ENCODE peak calls at places on chromosome 20, in eight cellular contexts. One of them, this sample, is unnamed.

GRCh38 chr20:62303327-62304226 is 780 bp downstream of the ADRM1 start:
- DNase-seq in activated CD4-positive, alpha-beta memory T cell treated with anti-CD3 and anti-CD28 coated beads, Interleukin-2, amount 10 ng/mL, durations not matched to agents 7 days and 5 days: peak
- DNase-seq in uterus: peak
- DNase-seq in cardiac muscle cell: peak
- DNase-seq in NCI-H82: peak
- DNase-seq in ovary: no peak
- DNase-seq in lower lobe of right lung: no peak
- DNase-seq in stimulated activated CD8-positive, alpha-beta memory T cell treated with anti-CD3 and anti-CD28 coated beads, Interleukin-12 subunit alpha, Interleukin-12 subunit beta, amount 100 ng/mL, for 4 hours: no peak
- DNase-seq in this sample: peak

GRCh38 chr20:23050847-23051627 is 1.6 kb upstream of the THBD start:
- DNase-seq in activated CD4-positive, alpha-beta memory T cell treated with anti-CD3 and anti-CD28 coated beads, Interleukin-2, amount 10 ng/mL, durations not matched to agents 7 days and 5 days: peak
- DNase-seq in uterus: peak
- DNase-seq in cardiac muscle cell: peak
- DNase-seq in NCI-H82: peak
- DNase-seq in ovary: peak
- DNase-seq in lower lobe of right lung: peak
- DNase-seq in stimulated activated CD8-positive, alpha-beta memory T cell treated with anti-CD3 and anti-CD28 coated beads, Interleukin-12 subunit alpha, Interleukin-12 subunit beta, amount 100 ng/mL, for 4 hours: no peak
- DNase-seq in this sample: peak

GRCh38 chr20:13877789-13878188 is 93.0 kb downstream of the NDUFAF5 start:
- DNase-seq in activated CD4-positive, alpha-beta memory T cell treated with anti-CD3 and anti-CD28 coated beads, Interleukin-2, amount 10 ng/mL, durations not matched to agents 7 days and 5 days: no peak
- DNase-seq in uterus: no peak
- DNase-seq in cardiac muscle cell: no peak
- DNase-seq in NCI-H82: no peak
- DNase-seq in ovary: no peak
- DNase-seq in lower lobe of right lung: no peak
- DNase-seq in stimulated activated CD8-positive, alpha-beta memory T cell treated with anti-CD3 and anti-CD28 coated beads, Interleukin-12 subunit alpha, Interleukin-12 subunit beta, amount 100 ng/mL, for 4 hours: no peak
- DNase-seq in this sample: peak

GRCh38 chr20:24943731-24944130 is 5.3 kb upstream of the CST7 start:
- DNase-seq in activated CD4-positive, alpha-beta memory T cell treated with anti-CD3 and anti-CD28 coated beads, Interleukin-2, amount 10 ng/mL, durations not matched to agents 7 days and 5 days: no peak
- DNase-seq in uterus: no peak
- DNase-seq in cardiac muscle cell: no peak
- DNase-seq in NCI-H82: no peak
- DNase-seq in ovary: no peak
- DNase-seq in lower lobe of right lung: no peak
- DNase-seq in stimulated activated CD8-positive, alpha-beta memory T cell treated with anti-CD3 and anti-CD28 coated beads, Interleukin-12 subunit alpha, Interleukin-12 subunit beta, amount 100 ng/mL, for 4 hours: no peak
- DNase-seq in this sample: no peak

GRCh38 chr20:58853976-58854637 is 1.6 kb downstream of the GNAS start:
- DNase-seq in activated CD4-positive, alpha-beta memory T cell treated with anti-CD3 and anti-CD28 coated beads, Interleukin-2, amount 10 ng/mL, durations not matched to agents 7 days and 5 days: no peak
- DNase-seq in uterus: no peak
- DNase-seq in cardiac muscle cell: no peak
- DNase-seq in NCI-H82: no peak
- DNase-seq in ovary: no peak
- DNase-seq in lower lobe of right lung: no peak
- DNase-seq in stimulated activated CD8-positive, alpha-beta memory T cell treated with anti-CD3 and anti-CD28 coated beads, Interleukin-12 subunit alpha, Interleukin-12 subunit beta, amount 100 ng/mL, for 4 hours: no peak
- DNase-seq in this sample: no peak

GRCh38 chr20:50719328-50719727 is 12.1 kb upstream of the PARD6B start:
- DNase-seq in activated CD4-positive, alpha-beta memory T cell treated with anti-CD3 and anti-CD28 coated beads, Interleukin-2, amount 10 ng/mL, durations not matched to agents 7 days and 5 days: no peak
- DNase-seq in uterus: no peak
- DNase-seq in cardiac muscle cell: no peak
- DNase-seq in NCI-H82: no peak
- DNase-seq in ovary: no peak
- DNase-seq in lower lobe of right lung: no peak
- DNase-seq in stimulated activated CD8-positive, alpha-beta memory T cell treated with anti-CD3 and anti-CD28 coated beads, Interleukin-12 subunit alpha, Interleukin-12 subunit beta, amount 100 ng/mL, for 4 hours: no peak
- DNase-seq in this sample: no peak

GRCh38 chr20:64003970-64004725 is 23.2 kb downstream of the PRPF6 start:
- DNase-seq in activated CD4-positive, alpha-beta memory T cell treated with anti-CD3 and anti-CD28 coated beads, Interleukin-2, amount 10 ng/mL, durations not matched to agents 7 days and 5 days: no peak
- DNase-seq in uterus: no peak
- DNase-seq in cardiac muscle cell: no peak
- DNase-seq in NCI-H82: no peak
- DNase-seq in ovary: no peak
- DNase-seq in lower lobe of right lung: no peak
- DNase-seq in stimulated activated CD8-positive, alpha-beta memory T cell treated with anti-CD3 and anti-CD28 coated beads, Interleukin-12 subunit alpha, Interleukin-12 subunit beta, amount 100 ng/mL, for 4 hours: no peak
- DNase-seq in this sample: no peak

GRCh38 chr20:9374480-9374879 is 139.9 kb upstream of the LAMP5 start:
- DNase-seq in activated CD4-positive, alpha-beta memory T cell treated with anti-CD3 and anti-CD28 coated beads, Interleukin-2, amount 10 ng/mL, durations not matched to agents 7 days and 5 days: no peak
- DNase-seq in uterus: no peak
- DNase-seq in cardiac muscle cell: no peak
- DNase-seq in NCI-H82: no peak
- DNase-seq in ovary: no peak
- DNase-seq in lower lobe of right lung: no peak
- DNase-seq in stimulated activated CD8-positive, alpha-beta memory T cell treated with anti-CD3 and anti-CD28 coated beads, Interleukin-12 subunit alpha, Interleukin-12 subunit beta, amount 100 ng/mL, for 4 hours: no peak
- DNase-seq in this sample: no peak

GRCh38 chr20:50980071-50980681 is 21.6 kb downstream of the MOCS3 start:
- DNase-seq in activated CD4-positive, alpha-beta memory T cell treated with anti-CD3 and anti-CD28 coated beads, Interleukin-2, amount 10 ng/mL, durations not matched to agents 7 days and 5 days: no peak
- DNase-seq in uterus: no peak
- DNase-seq in cardiac muscle cell: no peak
- DNase-seq in NCI-H82: no peak
- DNase-seq in ovary: no peak
- DNase-seq in lower lobe of right lung: no peak
- DNase-seq in stimulated activated CD8-positive, alpha-beta memory T cell treated with anti-CD3 and anti-CD28 coated beads, Interleukin-12 subunit alpha, Interleukin-12 subunit beta, amount 100 ng/mL, for 4 hours: no peak
- DNase-seq in this sample: peak

GRCh38 chr20:59035381-59035780 is 3.2 kb upstream of the ATP5F1E start:
- DNase-seq in activated CD4-positive, alpha-beta memory T cell treated with anti-CD3 and anti-CD28 coated beads, Interleukin-2, amount 10 ng/mL, durations not matched to agents 7 days and 5 days: no peak
- DNase-seq in uterus: no peak
- DNase-seq in cardiac muscle cell: no peak
- DNase-seq in NCI-H82: no peak
- DNase-seq in ovary: no peak
- DNase-seq in lower lobe of right lung: no peak
- DNase-seq in stimulated activated CD8-positive, alpha-beta memory T cell treated with anti-CD3 and anti-CD28 coated beads, Interleukin-12 subunit alpha, Interleukin-12 subunit beta, amount 100 ng/mL, for 4 hours: no peak
- DNase-seq in this sample: no peak

GRCh38 chr20:38873050-38873581 is 53.1 kb upstream of the FAM83D start:
- DNase-seq in activated CD4-positive, alpha-beta memory T cell treated with anti-CD3 and anti-CD28 coated beads, Interleukin-2, amount 10 ng/mL, durations not matched to agents 7 days and 5 days: peak
- DNase-seq in uterus: no peak
- DNase-seq in cardiac muscle cell: no peak
- DNase-seq in NCI-H82: no peak
- DNase-seq in ovary: no peak
- DNase-seq in lower lobe of right lung: no peak
- DNase-seq in stimulated activated CD8-positive, alpha-beta memory T cell treated with anti-CD3 and anti-CD28 coated beads, Interleukin-12 subunit alpha, Interleukin-12 subunit beta, amount 100 ng/mL, for 4 hours: peak
- DNase-seq in this sample: no peak

GRCh38 chr20:49482621-49483017 is at the start of gene KCNB1:
- DNase-seq in activated CD4-positive, alpha-beta memory T cell treated with anti-CD3 and anti-CD28 coated beads, Interleukin-2, amount 10 ng/mL, durations not matched to agents 7 days and 5 days: peak
- DNase-seq in uterus: peak
- DNase-seq in cardiac muscle cell: peak
- DNase-seq in NCI-H82: peak
- DNase-seq in ovary: peak
- DNase-seq in lower lobe of right lung: peak
- DNase-seq in stimulated activated CD8-positive, alpha-beta memory T cell treated with anti-CD3 and anti-CD28 coated beads, Interleukin-12 subunit alpha, Interleukin-12 subunit beta, amount 100 ng/mL, for 4 hours: no peak
- DNase-seq in this sample: peak

GRCh38 chr20:36462440-36463211 is 78.7 kb upstream of the MYL9 start:
- DNase-seq in activated CD4-positive, alpha-beta memory T cell treated with anti-CD3 and anti-CD28 coated beads, Interleukin-2, amount 10 ng/mL, durations not matched to agents 7 days and 5 days: peak
- DNase-seq in uterus: peak
- DNase-seq in cardiac muscle cell: no peak
- DNase-seq in NCI-H82: peak
- DNase-seq in ovary: peak
- DNase-seq in lower lobe of right lung: peak
- DNase-seq in stimulated activated CD8-positive, alpha-beta memory T cell treated with anti-CD3 and anti-CD28 coated beads, Interleukin-12 subunit alpha, Interleukin-12 subunit beta, amount 100 ng/mL, for 4 hours: no peak
- DNase-seq in this sample: peak

GRCh38 chr20:44092551-44093248 is 94.3 kb downstream of the JPH2 start:
- DNase-seq in activated CD4-positive, alpha-beta memory T cell treated with anti-CD3 and anti-CD28 coated beads, Interleukin-2, amount 10 ng/mL, durations not matched to agents 7 days and 5 days: peak
- DNase-seq in uterus: no peak
- DNase-seq in cardiac muscle cell: peak
- DNase-seq in NCI-H82: peak
- DNase-seq in ovary: no peak
- DNase-seq in lower lobe of right lung: no peak
- DNase-seq in stimulated activated CD8-positive, alpha-beta memory T cell treated with anti-CD3 and anti-CD28 coated beads, Interleukin-12 subunit alpha, Interleukin-12 subunit beta, amount 100 ng/mL, for 4 hours: no peak
- DNase-seq in this sample: peak

GRCh38 chr20:10443936-10444335 is 8.8 kb downstream of the SLX4IP start:
- DNase-seq in activated CD4-positive, alpha-beta memory T cell treated with anti-CD3 and anti-CD28 coated beads, Interleukin-2, amount 10 ng/mL, durations not matched to agents 7 days and 5 days: no peak
- DNase-seq in uterus: no peak
- DNase-seq in cardiac muscle cell: no peak
- DNase-seq in NCI-H82: no peak
- DNase-seq in ovary: no peak
- DNase-seq in lower lobe of right lung: no peak
- DNase-seq in stimulated activated CD8-positive, alpha-beta memory T cell treated with anti-CD3 and anti-CD28 coated beads, Interleukin-12 subunit alpha, Interleukin-12 subunit beta, amount 100 ng/mL, for 4 hours: no peak
- DNase-seq in this sample: no peak

GRCh38 chr20:542777-543368 is 717 bp downstream of the CSNK2A1 start:
- DNase-seq in activated CD4-positive, alpha-beta memory T cell treated with anti-CD3 and anti-CD28 coated beads, Interleukin-2, amount 10 ng/mL, durations not matched to agents 7 days and 5 days: peak
- DNase-seq in uterus: peak
- DNase-seq in cardiac muscle cell: peak
- DNase-seq in NCI-H82: peak
- DNase-seq in ovary: peak
- DNase-seq in lower lobe of right lung: peak
- DNase-seq in stimulated activated CD8-positive, alpha-beta memory T cell treated with anti-CD3 and anti-CD28 coated beads, Interleukin-12 subunit alpha, Interleukin-12 subunit beta, amount 100 ng/mL, for 4 hours: no peak
- DNase-seq in this sample: peak

GRCh38 chr20:24743641-24744040 is 205.4 kb upstream of the CST7 start:
- DNase-seq in activated CD4-positive, alpha-beta memory T cell treated with anti-CD3 and anti-CD28 coated beads, Interleukin-2, amount 10 ng/mL, durations not matched to agents 7 days and 5 days: peak
- DNase-seq in uterus: no peak
- DNase-seq in cardiac muscle cell: no peak
- DNase-seq in NCI-H82: peak
- DNase-seq in ovary: no peak
- DNase-seq in lower lobe of right lung: no peak
- DNase-seq in stimulated activated CD8-positive, alpha-beta memory T cell treated with anti-CD3 and anti-CD28 coated beads, Interleukin-12 subunit alpha, Interleukin-12 subunit beta, amount 100 ng/mL, for 4 hours: no peak
- DNase-seq in this sample: no peak

GRCh38 chr20:63733579-63734081 is 2.8 kb upstream of the LIME1 start:
- DNase-seq in activated CD4-positive, alpha-beta memory T cell treated with anti-CD3 and anti-CD28 coated beads, Interleukin-2, amount 10 ng/mL, durations not matched to agents 7 days and 5 days: no peak
- DNase-seq in uterus: no peak
- DNase-seq in cardiac muscle cell: no peak
- DNase-seq in NCI-H82: no peak
- DNase-seq in ovary: no peak
- DNase-seq in lower lobe of right lung: no peak
- DNase-seq in stimulated activated CD8-positive, alpha-beta memory T cell treated with anti-CD3 and anti-CD28 coated beads, Interleukin-12 subunit alpha, Interleukin-12 subunit beta, amount 100 ng/mL, for 4 hours: no peak
- DNase-seq in this sample: no peak

GRCh38 chr20:34638532-34638931 is 38.4 kb downstream of the PIGU start:
- DNase-seq in activated CD4-positive, alpha-beta memory T cell treated with anti-CD3 and anti-CD28 coated beads, Interleukin-2, amount 10 ng/mL, durations not matched to agents 7 days and 5 days: no peak
- DNase-seq in uterus: no peak
- DNase-seq in cardiac muscle cell: no peak
- DNase-seq in NCI-H82: no peak
- DNase-seq in ovary: no peak
- DNase-seq in lower lobe of right lung: no peak
- DNase-seq in stimulated activated CD8-positive, alpha-beta memory T cell treated with anti-CD3 and anti-CD28 coated beads, Interleukin-12 subunit alpha, Interleukin-12 subunit beta, amount 100 ng/mL, for 4 hours: no peak
- DNase-seq in this sample: no peak

GRCh38 chr20:7348253-7348652 is 580.8 kb downstream of the BMP2 start:
- DNase-seq in activated CD4-positive, alpha-beta memory T cell treated with anti-CD3 and anti-CD28 coated beads, Interleukin-2, amount 10 ng/mL, durations not matched to agents 7 days and 5 days: no peak
- DNase-seq in uterus: no peak
- DNase-seq in cardiac muscle cell: no peak
- DNase-seq in NCI-H82: no peak
- DNase-seq in ovary: no peak
- DNase-seq in lower lobe of right lung: no peak
- DNase-seq in stimulated activated CD8-positive, alpha-beta memory T cell treated with anti-CD3 and anti-CD28 coated beads, Interleukin-12 subunit alpha, Interleukin-12 subunit beta, amount 100 ng/mL, for 4 hours: no peak
- DNase-seq in this sample: no peak

GRCh38 chr20:32139947-32140346 is 30.4 kb downstream of the TM9SF4 start:
- DNase-seq in activated CD4-positive, alpha-beta memory T cell treated with anti-CD3 and anti-CD28 coated beads, Interleukin-2, amount 10 ng/mL, durations not matched to agents 7 days and 5 days: no peak
- DNase-seq in uterus: no peak
- DNase-seq in cardiac muscle cell: no peak
- DNase-seq in NCI-H82: no peak
- DNase-seq in ovary: no peak
- DNase-seq in lower lobe of right lung: no peak
- DNase-seq in stimulated activated CD8-positive, alpha-beta memory T cell treated with anti-CD3 and anti-CD28 coated beads, Interleukin-12 subunit alpha, Interleukin-12 subunit beta, amount 100 ng/mL, for 4 hours: no peak
- DNase-seq in this sample: no peak

GRCh38 chr20:61976275-61976649 is 89.4 kb downstream of the TAF4 start:
- DNase-seq in activated CD4-positive, alpha-beta memory T cell treated with anti-CD3 and anti-CD28 coated beads, Interleukin-2, amount 10 ng/mL, durations not matched to agents 7 days and 5 days: no peak
- DNase-seq in uterus: no peak
- DNase-seq in cardiac muscle cell: no peak
- DNase-seq in NCI-H82: no peak
- DNase-seq in ovary: no peak
- DNase-seq in lower lobe of right lung: no peak
- DNase-seq in stimulated activated CD8-positive, alpha-beta memory T cell treated with anti-CD3 and anti-CD28 coated beads, Interleukin-12 subunit alpha, Interleukin-12 subunit beta, amount 100 ng/mL, for 4 hours: no peak
- DNase-seq in this sample: no peak

GRCh38 chr20:58695084-58695722 is 2.6 kb downstream of the NPEPL1 start:
- DNase-seq in activated CD4-positive, alpha-beta memory T cell treated with anti-CD3 and anti-CD28 coated beads, Interleukin-2, amount 10 ng/mL, durations not matched to agents 7 days and 5 days: no peak
- DNase-seq in uterus: peak
- DNase-seq in cardiac muscle cell: peak
- DNase-seq in NCI-H82: peak
- DNase-seq in ovary: peak
- DNase-seq in lower lobe of right lung: no peak
- DNase-seq in stimulated activated CD8-positive, alpha-beta memory T cell treated with anti-CD3 and anti-CD28 coated beads, Interleukin-12 subunit alpha, Interleukin-12 subunit beta, amount 100 ng/mL, for 4 hours: no peak
- DNase-seq in this sample: no peak

GRCh38 chr20:48457261-48458002 is 370.4 kb downstream of the PREX1 start:
- DNase-seq in activated CD4-positive, alpha-beta memory T cell treated with anti-CD3 and anti-CD28 coated beads, Interleukin-2, amount 10 ng/mL, durations not matched to agents 7 days and 5 days: no peak
- DNase-seq in uterus: no peak
- DNase-seq in cardiac muscle cell: no peak
- DNase-seq in NCI-H82: no peak
- DNase-seq in ovary: no peak
- DNase-seq in lower lobe of right lung: no peak
- DNase-seq in stimulated activated CD8-positive, alpha-beta memory T cell treated with anti-CD3 and anti-CD28 coated beads, Interleukin-12 subunit alpha, Interleukin-12 subunit beta, amount 100 ng/mL, for 4 hours: peak
- DNase-seq in this sample: no peak

GRCh38 chr20:64077876-64078551 is 1.3 kb downstream of the RGS19 start:
- DNase-seq in activated CD4-positive, alpha-beta memory T cell treated with anti-CD3 and anti-CD28 coated beads, Interleukin-2, amount 10 ng/mL, durations not matched to agents 7 days and 5 days: peak
- DNase-seq in uterus: no peak
- DNase-seq in cardiac muscle cell: no peak
- DNase-seq in NCI-H82: no peak
- DNase-seq in ovary: no peak
- DNase-seq in lower lobe of right lung: peak
- DNase-seq in stimulated activated CD8-positive, alpha-beta memory T cell treated with anti-CD3 and anti-CD28 coated beads, Interleukin-12 subunit alpha, Interleukin-12 subunit beta, amount 100 ng/mL, for 4 hours: no peak
- DNase-seq in this sample: no peak

GRCh38 chr20:36071848-36072247 is 82.7 kb upstream of the EPB41L1 start:
- DNase-seq in activated CD4-positive, alpha-beta memory T cell treated with anti-CD3 and anti-CD28 coated beads, Interleukin-2, amount 10 ng/mL, durations not matched to agents 7 days and 5 days: no peak
- DNase-seq in uterus: no peak
- DNase-seq in cardiac muscle cell: no peak
- DNase-seq in NCI-H82: no peak
- DNase-seq in ovary: no peak
- DNase-seq in lower lobe of right lung: no peak
- DNase-seq in stimulated activated CD8-positive, alpha-beta memory T cell treated with anti-CD3 and anti-CD28 coated beads, Interleukin-12 subunit alpha, Interleukin-12 subunit beta, amount 100 ng/mL, for 4 hours: no peak
- DNase-seq in this sample: no peak

GRCh38 chr20:5131502-5131901 is 4.7 kb downstream of the CDS2 start:
- DNase-seq in activated CD4-positive, alpha-beta memory T cell treated with anti-CD3 and anti-CD28 coated beads, Interleukin-2, amount 10 ng/mL, durations not matched to agents 7 days and 5 days: no peak
- DNase-seq in uterus: no peak
- DNase-seq in cardiac muscle cell: no peak
- DNase-seq in NCI-H82: no peak
- DNase-seq in ovary: no peak
- DNase-seq in lower lobe of right lung: no peak
- DNase-seq in stimulated activated CD8-positive, alpha-beta memory T cell treated with anti-CD3 and anti-CD28 coated beads, Interleukin-12 subunit alpha, Interleukin-12 subunit beta, amount 100 ng/mL, for 4 hours: no peak
- DNase-seq in this sample: no peak

GRCh38 chr20:57877995-57878394 is 168.2 kb upstream of the PMEPA1 start:
- DNase-seq in activated CD4-positive, alpha-beta memory T cell treated with anti-CD3 and anti-CD28 coated beads, Interleukin-2, amount 10 ng/mL, durations not matched to agents 7 days and 5 days: no peak
- DNase-seq in uterus: no peak
- DNase-seq in cardiac muscle cell: no peak
- DNase-seq in NCI-H82: no peak
- DNase-seq in ovary: no peak
- DNase-seq in lower lobe of right lung: no peak
- DNase-seq in stimulated activated CD8-positive, alpha-beta memory T cell treated with anti-CD3 and anti-CD28 coated beads, Interleukin-12 subunit alpha, Interleukin-12 subunit beta, amount 100 ng/mL, for 4 hours: no peak
- DNase-seq in this sample: no peak

GRCh38 chr20:40160151-40160550 is 528.9 kb downstream of the MAFB start:
- DNase-seq in activated CD4-positive, alpha-beta memory T cell treated with anti-CD3 and anti-CD28 coated beads, Interleukin-2, amount 10 ng/mL, durations not matched to agents 7 days and 5 days: peak
- DNase-seq in uterus: peak
- DNase-seq in cardiac muscle cell: peak
- DNase-seq in NCI-H82: peak
- DNase-seq in ovary: peak
- DNase-seq in lower lobe of right lung: peak
- DNase-seq in stimulated activated CD8-positive, alpha-beta memory T cell treated with anti-CD3 and anti-CD28 coated beads, Interleukin-12 subunit alpha, Interleukin-12 subunit beta, amount 100 ng/mL, for 4 hours: no peak
- DNase-seq in this sample: peak

GRCh38 chr20:43563429-43563828 is 4.6 kb downstream of the SGK2 start:
- DNase-seq in activated CD4-positive, alpha-beta memory T cell treated with anti-CD3 and anti-CD28 coated beads, Interleukin-2, amount 10 ng/mL, durations not matched to agents 7 days and 5 days: no peak
- DNase-seq in uterus: no peak
- DNase-seq in cardiac muscle cell: no peak
- DNase-seq in NCI-H82: no peak
- DNase-seq in ovary: no peak
- DNase-seq in lower lobe of right lung: no peak
- DNase-seq in stimulated activated CD8-positive, alpha-beta memory T cell treated with anti-CD3 and anti-CD28 coated beads, Interleukin-12 subunit alpha, Interleukin-12 subunit beta, amount 100 ng/mL, for 4 hours: no peak
- DNase-seq in this sample: no peak

GRCh38 chr20:13261460-13262301 is 40.6 kb downstream of the ISM1 start:
- DNase-seq in activated CD4-positive, alpha-beta memory T cell treated with anti-CD3 and anti-CD28 coated beads, Interleukin-2, amount 10 ng/mL, durations not matched to agents 7 days and 5 days: peak
- DNase-seq in uterus: peak
- DNase-seq in cardiac muscle cell: peak
- DNase-seq in NCI-H82: peak
- DNase-seq in ovary: peak
- DNase-seq in lower lobe of right lung: peak
- DNase-seq in stimulated activated CD8-positive, alpha-beta memory T cell treated with anti-CD3 and anti-CD28 coated beads, Interleukin-12 subunit alpha, Interleukin-12 subunit beta, amount 100 ng/mL, for 4 hours: peak
- DNase-seq in this sample: peak

GRCh38 chr20:13009682-13010406 is 1.1 kb downstream of the SPTLC3 start:
- DNase-seq in activated CD4-positive, alpha-beta memory T cell treated with anti-CD3 and anti-CD28 coated beads, Interleukin-2, amount 10 ng/mL, durations not matched to agents 7 days and 5 days: no peak
- DNase-seq in uterus: peak
- DNase-seq in cardiac muscle cell: no peak
- DNase-seq in NCI-H82: no peak
- DNase-seq in ovary: peak
- DNase-seq in lower lobe of right lung: no peak
- DNase-seq in stimulated activated CD8-positive, alpha-beta memory T cell treated with anti-CD3 and anti-CD28 coated beads, Interleukin-12 subunit alpha, Interleukin-12 subunit beta, amount 100 ng/mL, for 4 hours: no peak
- DNase-seq in this sample: peak

GRCh38 chr20:57693002-57693582 is 16.7 kb downstream of the PMEPA1 start:
- DNase-seq in activated CD4-positive, alpha-beta memory T cell treated with anti-CD3 and anti-CD28 coated beads, Interleukin-2, amount 10 ng/mL, durations not matched to agents 7 days and 5 days: no peak
- DNase-seq in uterus: no peak
- DNase-seq in cardiac muscle cell: no peak
- DNase-seq in NCI-H82: no peak
- DNase-seq in ovary: no peak
- DNase-seq in lower lobe of right lung: peak
- DNase-seq in stimulated activated CD8-positive, alpha-beta memory T cell treated with anti-CD3 and anti-CD28 coated beads, Interleukin-12 subunit alpha, Interleukin-12 subunit beta, amount 100 ng/mL, for 4 hours: no peak
- DNase-seq in this sample: no peak

GRCh38 chr20:19934792-19935491 is 82.2 kb upstream of the NAA20 start:
- DNase-seq in activated CD4-positive, alpha-beta memory T cell treated with anti-CD3 and anti-CD28 coated beads, Interleukin-2, amount 10 ng/mL, durations not matched to agents 7 days and 5 days: no peak
- DNase-seq in uterus: no peak
- DNase-seq in cardiac muscle cell: no peak
- DNase-seq in NCI-H82: no peak
- DNase-seq in ovary: no peak
- DNase-seq in lower lobe of right lung: peak
- DNase-seq in stimulated activated CD8-positive, alpha-beta memory T cell treated with anti-CD3 and anti-CD28 coated beads, Interleukin-12 subunit alpha, Interleukin-12 subunit beta, amount 100 ng/mL, for 4 hours: no peak
- DNase-seq in this sample: no peak